ENCODE peak calls at places on chromosomes 4 and X, in seven cellular contexts. One of them, this sample, is unnamed.

GRCh38 chr4:108114503-108114902 is 54.2 kb downstream of the LEF1 start:
- DNase-seq in renal cortical epithelial cell: no peak
- DNase-seq in Right ventricle myocardium superior: no peak
- DNase-seq in EH: no peak
- DNase-seq in nephron progenitor cell: no peak
- DNase-seq in H9: no peak
- DNase-seq in substantia nigra: no peak
- DNase-seq in this sample: no peak

GRCh38 chr4:112523008-112523440 is 7.0 kb upstream of the NEUROG2 start:
- DNase-seq in Right ventricle myocardium superior: peak; percentile 50
- DNase-seq in EH: no peak
- DNase-seq in H9: peak; percentile 85
- DNase-seq in substantia nigra: no peak
- DNase-seq in nephron progenitor cell: peak; percentile 67
- DNase-seq in renal cortical epithelial cell: peak; percentile 9
- DNase-seq in this sample: no peak

GRCh38 chr4:2084316-2084715 is 25.2 kb downstream of the NAT8L start:
- DNase-seq in renal cortical epithelial cell: no peak
- DNase-seq in substantia nigra: no peak
- DNase-seq in Right ventricle myocardium superior: no peak
- DNase-seq in EH: no peak
- DNase-seq in H9: no peak
- DNase-seq in nephron progenitor cell: no peak
- DNase-seq in this sample: no peak

GRCh38 chr4:26787461-26788340 is 72.9 kb upstream of the STIM2 start:
- DNase-seq in EH: peak; percentile 37
- DNase-seq in H9: peak; percentile 70
- DNase-seq in substantia nigra: no peak
- DNase-seq in nephron progenitor cell: no peak
- DNase-seq in Right ventricle myocardium superior: peak; percentile 50
- DNase-seq in renal cortical epithelial cell: peak; percentile 80
- DNase-seq in this sample: no peak

GRCh38 chrX:108261541-108262218 is 170.1 kb downstream of the ATG4A start:
- DNase-seq in Right ventricle myocardium superior: no peak
- DNase-seq in substantia nigra: no peak
- DNase-seq in nephron progenitor cell: no peak
- DNase-seq in H9: no peak
- DNase-seq in renal cortical epithelial cell: peak; percentile 87
- DNase-seq in EH: peak; percentile 1
- DNase-seq in this sample: no peak

GRCh38 chr4:13627185-13627605 is 330 bp downstream of the BOD1L1 start:
- DNase-seq in substantia nigra: peak; percentile 30
- DNase-seq in H9: peak; percentile 31
- DNase-seq in EH: peak; percentile 20
- DNase-seq in renal cortical epithelial cell: no peak
- DNase-seq in Right ventricle myocardium superior: no peak
- DNase-seq in nephron progenitor cell: peak; percentile 69
- DNase-seq in this sample: no peak

GRCh38 chr4:156959298-156959702 is 12.3 kb downstream of the PDGFC start:
- DNase-seq in nephron progenitor cell: no peak
- DNase-seq in substantia nigra: no peak
- DNase-seq in Right ventricle myocardium superior: no peak
- DNase-seq in H9: no peak
- DNase-seq in renal cortical epithelial cell: peak; percentile 75
- DNase-seq in EH: peak; percentile 93
- DNase-seq in this sample: no peak

GRCh38 chr4:66284991-66285451 is 614.7 kb upstream of the EPHA5 start:
- DNase-seq in substantia nigra: no peak
- DNase-seq in Right ventricle myocardium superior: no peak
- DNase-seq in renal cortical epithelial cell: no peak
- DNase-seq in EH: no peak
- DNase-seq in H9: no peak
- DNase-seq in nephron progenitor cell: no peak
- DNase-seq in this sample: no peak

GRCh38 chr4:120452006-120452405 is 385.4 kb upstream of the MAD2L1 start:
- DNase-seq in Right ventricle myocardium superior: no peak
- DNase-seq in H9: no peak
- DNase-seq in renal cortical epithelial cell: no peak
- DNase-seq in EH: no peak
- DNase-seq in nephron progenitor cell: no peak
- DNase-seq in substantia nigra: no peak
- DNase-seq in this sample: no peak

GRCh38 chrX:134599173-134599914 is 58.9 kb downstream of the PLAC1 start:
- DNase-seq in renal cortical epithelial cell: no peak
- DNase-seq in nephron progenitor cell: no peak
- DNase-seq in H9: no peak
- DNase-seq in substantia nigra: no peak
- DNase-seq in EH: peak; percentile 70
- DNase-seq in Right ventricle myocardium superior: no peak
- DNase-seq in this sample: no peak

GRCh38 chrX:54171091-54171490 is 12.0 kb downstream of the FAM120C start:
- DNase-seq in Right ventricle myocardium superior: no peak
- DNase-seq in substantia nigra: no peak
- DNase-seq in renal cortical epithelial cell: no peak
- DNase-seq in H9: no peak
- DNase-seq in nephron progenitor cell: no peak
- DNase-seq in EH: no peak
- DNase-seq in this sample: no peak

GRCh38 chrX:136353519-136354095 is 52.8 kb downstream of the ADGRG4 start:
- DNase-seq in nephron progenitor cell: no peak
- DNase-seq in H9: no peak
- DNase-seq in EH: peak; percentile 33
- DNase-seq in renal cortical epithelial cell: peak; percentile 80
- DNase-seq in Right ventricle myocardium superior: no peak
- DNase-seq in substantia nigra: no peak
- DNase-seq in this sample: no peak

GRCh38 chr4:158861281-158861680 is 92.5 kb downstream of the FNIP2 start:
- DNase-seq in Right ventricle myocardium superior: no peak
- DNase-seq in substantia nigra: no peak
- DNase-seq in nephron progenitor cell: no peak
- DNase-seq in EH: no peak
- DNase-seq in H9: no peak
- DNase-seq in renal cortical epithelial cell: no peak
- DNase-seq in this sample: no peak

GRCh38 chr4:74237425-74237966 is 70.8 kb upstream of the EPGN start:
- DNase-seq in nephron progenitor cell: no peak
- DNase-seq in renal cortical epithelial cell: peak; percentile 45
- DNase-seq in EH: no peak
- DNase-seq in substantia nigra: no peak
- DNase-seq in Right ventricle myocardium superior: no peak
- DNase-seq in H9: no peak
- DNase-seq in this sample: no peak

GRCh38 chr4:128371004-128371777 is 83.6 kb upstream of the PGRMC2 start:
- DNase-seq in renal cortical epithelial cell: peak; percentile 81
- DNase-seq in substantia nigra: no peak
- DNase-seq in H9: no peak
- DNase-seq in Right ventricle myocardium superior: no peak
- DNase-seq in EH: peak; percentile 83
- DNase-seq in nephron progenitor cell: no peak
- DNase-seq in this sample: no peak

GRCh38 chr4:105509291-105509690 is 35.4 kb upstream of the PPA2 start:
- DNase-seq in renal cortical epithelial cell: no peak
- DNase-seq in substantia nigra: no peak
- DNase-seq in H9: no peak
- DNase-seq in EH: no peak
- DNase-seq in nephron progenitor cell: no peak
- DNase-seq in Right ventricle myocardium superior: no peak
- DNase-seq in this sample: no peak

GRCh38 chr4:39201963-39202362 is 19.6 kb downstream of the WDR19 start:
- DNase-seq in nephron progenitor cell: no peak
- DNase-seq in substantia nigra: no peak
- DNase-seq in Right ventricle myocardium superior: no peak
- DNase-seq in H9: no peak
- DNase-seq in EH: no peak
- DNase-seq in renal cortical epithelial cell: no peak
- DNase-seq in this sample: no peak

GRCh38 chr4:124121511-124121934 is 591.0 kb downstream of the ANKRD50 start:
- DNase-seq in substantia nigra: no peak
- DNase-seq in nephron progenitor cell: no peak
- DNase-seq in EH: peak; percentile 48
- DNase-seq in H9: no peak
- DNase-seq in Right ventricle myocardium superior: no peak
- DNase-seq in renal cortical epithelial cell: peak; percentile 81
- DNase-seq in this sample: no peak

GRCh38 chr4:151400343-151400742 is 8.6 kb upstream of the FHIP1A start:
- DNase-seq in EH: no peak
- DNase-seq in renal cortical epithelial cell: no peak
- DNase-seq in nephron progenitor cell: no peak
- DNase-seq in substantia nigra: no peak
- DNase-seq in Right ventricle myocardium superior: no peak
- DNase-seq in H9: no peak
- DNase-seq in this sample: no peak

GRCh38 chr4:80115368-80116181 is 42.5 kb upstream of the ANTXR2 start:
- DNase-seq in Right ventricle myocardium superior: no peak
- DNase-seq in renal cortical epithelial cell: no peak
- DNase-seq in substantia nigra: no peak
- DNase-seq in H9: no peak
- DNase-seq in EH: peak; percentile 50
- DNase-seq in nephron progenitor cell: no peak
- DNase-seq in this sample: no peak

GRCh38 chr4:76589402-76589801 is 154.4 kb downstream of the SHROOM3 start:
- DNase-seq in substantia nigra: no peak
- DNase-seq in nephron progenitor cell: no peak
- DNase-seq in H9: peak; percentile 37
- DNase-seq in Right ventricle myocardium superior: no peak
- DNase-seq in EH: peak; percentile 91
- DNase-seq in renal cortical epithelial cell: peak; percentile 83
- DNase-seq in this sample: no peak

GRCh38 chr4:151806511-151806927 is 45.7 kb upstream of the GATB start:
- DNase-seq in renal cortical epithelial cell: peak; percentile 73
- DNase-seq in substantia nigra: no peak
- DNase-seq in Right ventricle myocardium superior: no peak
- DNase-seq in nephron progenitor cell: no peak
- DNase-seq in H9: no peak
- DNase-seq in EH: peak; percentile 98
- DNase-seq in this sample: no peak

This sample was measured in globus pallidus.